ENCODE peak calls at places on chromosomes 16 and 17, in eight cellular contexts. R is activated CD8-positive, alpha-beta memory T cell treated with anti-CD3 and anti-CD28 coated beads for 1 hour; Z is psoas muscle; Q is stimulated activated CD4-positive, alpha-beta T cell treated with anti-CD3 and anti-CD28 coated beads, Interleukin-15, amount 100 ng/mL, for 24 hours; B is Caco-2; S is EL; H is RWPE1; V is hypothalamus. N is an unnamed sample.

GRCh38 chr17:204427-205175 is 23.2 kb upstream of the DOC2B start:
- DNase-seq in S (no peak), B (peak), V (no peak), R (no peak), Q (no peak), Z (no peak), H (no peak), N (no peak)

GRCh38 chr17:9976283-9977009 is 71.4 kb upstream of the RCVRN start:
- DNase-seq in Q (no peak), H (no peak), R (no peak), S (no peak), V (no peak), Z (no peak), B (no peak), N (no peak)

GRCh38 chr16:88874938-88875599 is 8.6 kb upstream of the PABPN1L start:
- DNase-seq in Q (no peak), H (no peak), S (no peak), R (no peak), V (no peak), Z (no peak), B (no peak), N (no peak)

GRCh38 chr17:32484041-32484461 is 2.7 kb upstream of the CDK5R1 start:
- DNase-seq in V (no peak), R (no peak), B (no peak), H (no peak), Q (no peak), S (no peak), Z (no peak), N (no peak)

GRCh38 chr17:37818689-37819088 is 73.8 kb upstream of the HNF1B start:
- DNase-seq in R (no peak), Z (no peak), V (no peak), H (peak), Q (no peak), B (no peak), S (peak), N (peak)

GRCh38 chr16:69726313-69727060 is at the start of gene NQO1:
- DNase-seq in R (peak), V (peak), B (peak), S (peak), Q (peak), H (peak), Z (peak), N (peak)

GRCh38 chr17:55750750-55751641 is at the start of gene PCTP:
- DNase-seq in Z (peak), R (peak), B (peak), S (peak), Q (peak), H (peak), V (peak), N (peak)

GRCh38 chr17:27577884-27578717 is 52.9 kb upstream of the LGALS9 start:
- DNase-seq in Q (no peak), V (no peak), H (no peak), B (peak), Z (peak), R (no peak), S (no peak), N (no peak)

GRCh38 chr17:18141210-18141803 is 32.8 kb downstream of the MYO15A start:
- DNase-seq in R (no peak), H (peak), B (no peak), S (peak), Q (peak), V (peak), Z (no peak), N (peak)

GRCh38 chr17:41549596-41550039 is 21.5 kb upstream of the KRT19 start:
- DNase-seq in R (no peak), S (no peak), Z (no peak), H (no peak), V (no peak), Q (no peak), B (peak), N (no peak)

GRCh38 chr17:60149691-60150582 is at the start of gene CA4:
- DNase-seq in S (no peak), Q (no peak), R (no peak), Z (no peak), B (no peak), V (no peak), H (no peak), N (no peak)

GRCh38 chr16:55056585-55057520 is 126.2 kb downstream of the IRX5 start:
- DNase-seq in V (no peak), B (peak), Q (peak), H (no peak), Z (no peak), R (no peak), S (no peak), N (peak)

GRCh38 chr17:76635039-76635438 is 8.5 kb downstream of the ST6GALNAC1 start:
- DNase-seq in V (no peak), B (no peak), S (peak), Z (no peak), R (no peak), H (no peak), Q (no peak), N (no peak)

GRCh38 chr16:15435216-15435864 is 952 bp downstream of the BMERB1 start:
- DNase-seq in S (no peak), R (no peak), Q (peak), Z (peak), V (no peak), B (no peak), H (no peak), N (no peak)

GRCh38 chr16:77555101-77555500 is 120.3 kb upstream of the ADAMTS18 start:
- DNase-seq in R (no peak), B (no peak), H (no peak), Z (no peak), V (no peak), Q (no peak), S (no peak), N (no peak)

GRCh38 chr16:35637683-35638082 is 2178.3 kb downstream of the TP53TG3F start:
- DNase-seq in Z (no peak), V (no peak), R (no peak), B (no peak), Q (no peak), S (no peak), H (no peak), N (no peak)

GRCh38 chr16:69329369-69330285 is 761 bp downstream of the PDF start:
- DNase-seq in B (peak), R (peak), S (peak), H (no peak), V (no peak), Z (no peak), Q (peak), N (peak)

GRCh38 chr17:17911003-17911613 is 61.1 kb downstream of the TOM1L2 start:
- DNase-seq in S (no peak), B (no peak), R (no peak), Z (no peak), Q (no peak), V (no peak), H (no peak), N (no peak)

GRCh38 chr17:17246879-17247278 is 9.9 kb upstream of the FLCN start:
- DNase-seq in Z (no peak), B (no peak), R (no peak), H (no peak), Q (no peak), S (no peak), V (no peak), N (no peak)

GRCh38 chr17:72063756-72064461 is 56.9 kb upstream of the SOX9 start:
- DNase-seq in R (no peak), Q (no peak), H (no peak), S (no peak), V (no peak), B (no peak), Z (no peak), N (peak)

GRCh38 chr17:50935201-50936124 is 69.3 kb upstream of the TOB1 start:
- DNase-seq in V (peak), B (no peak), Q (no peak), Z (peak), H (peak), R (no peak), S (no peak), N (peak)

GRCh38 chr17:66829386-66829864 is 5.5 kb upstream of the CACNG5 start:
- DNase-seq in R (no peak), Z (peak), B (peak), V (no peak), S (peak), H (peak), Q (peak), N (peak)

GRCh38 chr16:51109173-51109572 is 41.9 kb downstream of the SALL1 start:
- DNase-seq in H (no peak), S (no peak), R (no peak), V (no peak), B (no peak), Q (no peak), Z (no peak), N (no peak)

GRCh38 chr17:81481815-81482505 is 30.6 kb downstream of the ACTG1 start:
- DNase-seq in V (no peak), Z (no peak), B (no peak), S (no peak), H (no peak), R (no peak), Q (no peak), N (no peak)

GRCh38 chr17:68398731-68399637 is 58.3 kb downstream of the WIPI1 start:
- DNase-seq in Z (peak), H (peak), V (no peak), S (peak), R (no peak), B (peak), Q (peak), N (peak)